ENCODE peak calls at places on chromosomes 3 and 15, in nine cellular contexts. W, O, U, Y, B, F, K, V and S are unnamed samples.

GRCh38 chr15:77419050-77419835 is 661 bp downstream of the PEAK1 start:
- DNase-seq in O (peak), B (peak), K (peak), W (no peak), F (peak), V (peak), U (peak), Y (peak), S (no peak)

GRCh38 chr3:81270603-81271371 is 490.7 kb downstream of the GBE1 start:
- DNase-seq in Y (no peak), U (no peak), F (no peak), O (no peak), W (no peak), V (no peak), K (no peak), B (no peak), S (no peak)

GRCh38 chr3:143716731-143717130 is 131.5 kb downstream of the SLC9A9 start:
- DNase-seq in K (peak), B (no peak), V (no peak), O (no peak), F (no peak), W (no peak), U (no peak), Y (no peak), S (no peak)

GRCh38 chr3:69997486-69998307 is 1.8 kb upstream of the SAMMSON start:
- DNase-seq in B (peak), K (no peak), Y (peak), O (no peak), V (no peak), U (no peak), F (no peak), W (no peak), S (no peak)

GRCh38 chr3:192727032-192727847 is at the start of gene FGF12:
- DNase-seq in F (peak), W (peak), U (peak), V (peak), Y (peak), O (peak), K (peak), B (peak), S (no peak)

GRCh38 chr3:28250999-28251398 is 9.6 kb downstream of the CMC1 start:
- DNase-seq in F (no peak), K (peak), B (no peak), U (no peak), W (no peak), O (no peak), Y (no peak), V (no peak), S (no peak)

GRCh38 chr3:175940243-175940642 is 1081.1 kb downstream of the NAALADL2 start:
- DNase-seq in O (no peak), W (no peak), U (no peak), F (no peak), V (no peak), Y (no peak), K (peak), B (peak), S (no peak)

GRCh38 chr3:172266103-172266502 is 182.2 kb downstream of the GHSR start:
- DNase-seq in B (no peak), O (no peak), V (no peak), U (no peak), W (no peak), K (no peak), Y (no peak), F (no peak), S (no peak)

GRCh38 chr3:89447244-89447643 is 339.8 kb downstream of the EPHA3 start:
- DNase-seq in F (no peak), B (peak), V (no peak), O (no peak), U (no peak), W (no peak), K (peak), Y (no peak), S (no peak)

GRCh38 chr3:193970773-193971206 is 165.2 kb upstream of the HES1 start:
- DNase-seq in V (no peak), U (no peak), B (peak), Y (no peak), K (no peak), O (no peak), W (peak), F (no peak), S (no peak)

GRCh38 chr3:14568269-14568668 is 28.1 kb upstream of the GRIP2 start:
- DNase-seq in Y (no peak), O (no peak), F (no peak), K (no peak), V (no peak), W (no peak), B (no peak), U (no peak), S (no peak)

DNA sequence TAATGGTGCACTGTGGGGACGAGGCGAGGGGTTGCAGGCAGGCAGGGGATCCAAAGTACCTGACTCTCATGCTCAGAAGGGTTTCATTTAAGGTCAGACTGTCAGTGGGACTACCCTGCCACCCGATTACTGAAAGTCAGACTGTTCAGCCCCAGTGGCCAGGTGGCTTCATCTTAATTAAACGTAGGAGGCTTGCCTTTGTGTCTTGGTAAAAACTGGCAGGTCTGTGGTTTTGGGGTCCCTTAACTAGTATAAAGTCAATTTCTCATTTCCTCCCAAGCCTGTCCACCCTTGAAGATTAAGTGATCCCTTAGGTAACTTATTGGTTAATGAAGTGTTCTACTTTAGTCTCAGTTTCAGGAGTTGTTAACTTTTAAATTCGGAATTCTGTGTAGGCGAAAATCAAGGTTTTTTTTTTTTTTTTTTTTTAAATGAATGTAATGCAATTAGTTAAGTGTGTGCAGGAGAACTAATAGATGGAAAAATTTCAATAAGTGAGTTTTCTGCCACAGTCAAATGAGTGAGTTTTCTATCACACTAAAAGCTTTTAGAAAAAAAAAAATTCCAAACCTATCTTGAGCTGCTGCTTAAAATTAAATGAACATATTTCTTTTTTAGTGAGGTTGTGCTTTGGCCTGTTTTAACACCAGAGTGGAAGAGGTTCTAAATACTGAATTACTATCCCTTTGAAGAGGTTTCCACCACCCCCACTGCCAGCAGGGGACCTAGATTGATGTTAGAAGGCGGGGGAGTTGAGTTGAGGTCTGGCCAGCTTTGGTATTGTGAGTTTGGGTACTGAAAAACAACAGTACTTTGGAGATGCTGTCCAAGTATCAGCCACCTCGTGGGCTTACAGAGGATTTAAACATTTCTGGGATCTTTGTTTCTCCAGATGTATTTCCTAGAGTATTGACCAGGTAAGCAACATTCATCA is 15.2 kb downstream of the ITPR1 start:
- DNase-seq in F (no peak), O (no peak), K (no peak), Y (no peak), V (no peak), B (no peak), W (no peak), U (peak), S (no peak)
- H3K4me3 ChIP-seq in F (no peak), O (no peak), K (no peak), Y (no peak), V (no peak), B (no peak), W (no peak), U (no peak), S (no peak)

GRCh38 chr3:50453907-50454306 is 49.5 kb downstream of the CACNA2D2 start:
- DNase-seq in F (no peak), U (peak), O (no peak), W (no peak), K (no peak), B (no peak), V (no peak), Y (no peak), S (no peak)
- TF ChIP-seq CTCF in F (no peak), U (no peak), O (no peak), W (no peak), K (no peak), B (no peak), V (no peak), Y (no peak), S (no peak)

GRCh38 chr15:39587291-39587909 is 6.5 kb downstream of the THBS1 start:
- DNase-seq in V (no peak), K (peak), W (peak), F (peak), O (no peak), U (no peak), B (peak), Y (peak), S (no peak)

GRCh38 chr15:39584662-39585393 is 3.9 kb downstream of the THBS1 start:
- DNase-seq in B (no peak), Y (no peak), F (no peak), W (peak), O (no peak), K (peak), U (no peak), V (no peak), S (peak)

GRCh38 chr15:39585394-39585841 is 4.5 kb downstream of the THBS1 start:
- DNase-seq in K (no peak), Y (peak), W (peak), B (peak), V (no peak), F (no peak), O (no peak), U (no peak), S (peak)

GRCh38 chr15:39586387-39587171 is 5.7 kb downstream of the THBS1 start:
- DNase-seq in F (no peak), W (peak), V (no peak), B (peak), O (no peak), K (peak), U (no peak), Y (peak), S (peak)

GRCh38 chr15:39585871-39586301 is 5.0 kb downstream of the THBS1 start:
- DNase-seq in K (no peak), U (no peak), B (no peak), W (no peak), Y (no peak), V (no peak), F (no peak), O (no peak), S (no peak)
- H3K4me3 ChIP-seq in K (no peak), U (no peak), B (no peak), W (peak), Y (peak), V (no peak), F (no peak), O (no peak), S (peak)

GRCh38 chr3:184757010-184757651 is 45.3 kb upstream of the MAGEF1 start:
- DNase-seq in K (peak), Y (peak), O (peak), W (peak), F (peak), V (peak), U (no peak), B (peak), S (no peak)
- TF ChIP-seq CTCF in K (no peak), Y (no peak), O (no peak), W (no peak), F (no peak), V (no peak), U (no peak), B (no peak), S (no peak)

GRCh38 chr3:132662212-132662611 is 2.1 kb downstream of the UBA5 start:
- DNase-seq in W (no peak), F (no peak), V (no peak), O (no peak), U (no peak), K (no peak), Y (no peak), B (no peak), S (no peak)
- H3K4me3 ChIP-seq in W (peak), F (peak), V (no peak), O (no peak), U (peak), K (no peak), Y (no peak), B (no peak), S (peak)

DNA sequence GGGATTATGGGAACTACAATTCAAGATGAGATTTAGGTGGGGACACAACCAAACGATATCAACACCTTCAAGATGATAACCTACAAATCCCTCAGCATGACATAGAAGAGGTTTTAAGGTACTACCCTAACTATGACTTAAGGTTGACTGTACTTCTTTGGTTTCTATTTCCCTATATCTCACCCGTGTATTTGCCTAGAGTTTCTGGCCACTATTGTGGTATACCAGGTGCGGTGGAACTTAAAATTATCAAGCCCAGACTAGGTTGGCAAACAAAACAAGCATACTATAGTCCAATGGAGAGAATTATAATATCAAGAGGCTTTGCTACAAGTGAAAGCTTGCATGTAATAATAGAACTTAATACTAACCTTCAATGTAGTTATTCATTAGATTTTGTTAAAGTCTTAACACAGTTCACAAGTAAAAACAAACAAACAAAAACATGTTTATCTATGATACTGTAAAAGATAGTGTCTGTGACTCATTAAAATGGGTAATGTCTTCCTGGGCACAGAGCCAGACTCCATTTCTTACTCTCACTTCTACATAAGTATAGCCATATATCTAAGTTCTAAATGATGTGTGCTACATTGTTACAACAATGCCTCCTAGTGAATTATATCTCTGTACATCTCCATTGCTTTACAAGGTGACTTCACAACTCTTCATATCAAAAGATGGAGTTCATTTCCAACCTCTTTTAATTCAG is 479.1 kb downstream of the ZBBX start:
- DNase-seq in V (no peak), K (no peak), U (no peak), B (no peak), O (no peak), F (no peak), Y (no peak), W (no peak), S (no peak)
- TF ChIP-seq CTCF in V (no peak), K (no peak), U (no peak), B (no peak), O (no peak), F (no peak), Y (no peak), W (no peak), S (no peak)

DNA sequence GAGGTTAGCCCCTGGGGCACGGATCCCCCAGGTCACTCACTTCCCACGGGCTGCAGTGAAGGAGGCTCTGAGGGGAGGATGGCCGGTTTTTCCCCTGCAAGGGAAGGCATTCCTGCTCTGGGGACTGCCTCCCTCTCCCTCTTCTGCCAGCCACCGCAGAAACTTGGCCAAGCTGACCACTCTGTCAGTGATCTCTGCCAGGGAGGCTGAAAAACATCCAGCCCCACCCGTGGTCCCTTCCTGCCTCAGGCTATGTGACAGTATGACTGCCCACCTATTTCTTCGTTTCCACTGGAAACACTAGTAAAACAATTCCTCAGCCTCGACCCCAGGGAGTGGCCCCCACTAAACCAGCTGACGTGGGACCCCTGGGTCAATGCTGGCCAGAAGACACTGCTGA is 14.6 kb upstream of the FANCD2 start:
- DNase-seq in Y (no peak), W (no peak), F (no peak), O (no peak), K (no peak), B (no peak), U (no peak), V (no peak), S (no peak)
- H3K4me3 ChIP-seq in Y (no peak), W (no peak), F (no peak), O (no peak), K (no peak), B (peak), U (no peak), V (no peak), S (no peak)

GRCh38 chr3:45906681-45907220 is 20.4 kb downstream of the CCR9 start:
- DNase-seq in F (no peak), V (no peak), B (peak), K (peak), O (peak), Y (peak), U (peak), W (peak), S (no peak)
- TF ChIP-seq CTCF in F (no peak), V (no peak), B (peak), K (peak), O (peak), Y (peak), U (peak), W (peak), S (peak)

GRCh38 chr3:123660276-123660675 is 75.4 kb upstream of the HACD2 start:
- DNase-seq in W (no peak), U (no peak), F (peak), O (no peak), Y (no peak), B (no peak), V (no peak), K (no peak), S (no peak)
- H3K4me3 ChIP-seq in W (no peak), U (no peak), F (no peak), O (no peak), Y (no peak), B (no peak), V (no peak), K (no peak), S (no peak)

DNA sequence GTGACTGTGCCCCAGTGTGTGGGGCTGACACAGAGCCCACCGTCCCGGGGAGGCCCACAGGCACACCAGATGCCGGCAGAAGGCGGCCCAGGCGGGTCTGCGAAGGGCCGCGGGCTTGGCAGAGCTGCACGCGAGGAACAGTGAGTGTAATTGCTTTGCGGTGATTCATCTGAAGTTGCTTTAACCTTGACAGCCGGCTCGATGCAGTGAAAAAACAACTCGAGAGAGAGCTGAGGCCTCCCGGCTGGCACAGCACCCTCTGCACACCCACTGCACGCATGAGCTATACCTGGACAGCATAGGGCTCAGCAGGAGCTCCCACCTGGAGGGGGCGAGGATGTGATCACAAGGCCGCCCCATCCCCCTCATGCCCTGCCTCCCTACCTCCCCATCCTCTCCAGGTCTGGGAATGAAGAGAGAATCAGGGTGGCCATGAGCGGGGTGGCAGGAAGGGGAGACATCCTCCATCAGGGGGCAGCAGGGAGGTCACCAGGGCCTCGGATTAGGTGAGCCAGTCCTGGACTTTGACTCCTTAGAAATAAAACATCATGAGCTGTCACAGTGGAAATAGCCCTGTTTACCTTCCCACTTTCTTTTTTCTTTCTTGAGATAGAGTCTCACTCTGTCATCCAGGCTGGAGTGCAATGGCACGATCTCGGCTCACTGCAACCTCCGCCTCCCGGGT is 172.6 kb downstream of the MEGF11 start:
- DNase-seq in O (no peak), W (no peak), U (peak), K (peak), B (peak), V (peak), F (peak), Y (peak), S (no peak)
- TF ChIP-seq CTCF in O (no peak), W (no peak), U (peak), K (no peak), B (no peak), V (no peak), F (no peak), Y (no peak), S (no peak)